ENCODE peak calls at places on chromosomes 4 and X, in seven cellular contexts. P is CD8-positive, alpha-beta memory T cell; Y is CD4-positive, CD25-positive, alpha-beta regulatory T cell; Q is aorta; B is endodermal cell; X is heart right ventricle; A is effector memory CD4-positive, alpha-beta T cell. D is an unnamed sample.

GRCh38 chrX:118370921-118371624 is 25.2 kb downstream of the WDR44 start:
- DNase-seq in P (no peak), Y (no peak), Q (no peak), B (no peak), X (no peak), A (no peak), D (no peak)

GRCh38 chrX:21487832-21488231 is 113.6 kb downstream of the CNKSR2 start:
- DNase-seq in P (no peak), Y (no peak), Q (no peak), B (no peak), X (no peak), A (no peak), D (no peak)

GRCh38 chr4:169397762-169398161 is 127.0 kb upstream of the SH3RF1 start:
- DNase-seq in P (no peak), Y (no peak), Q (no peak), B (no peak), X (no peak), A (no peak), D (no peak)

GRCh38 chrX:49999048-49999447 is 76.7 kb downstream of the CLCN5 start:
- DNase-seq in P (no peak), Y (no peak), Q (no peak), B (no peak), X (no peak), A (no peak), D (no peak)

GRCh38 chr4:185924458-185924857 is 112.5 kb upstream of the SORBS2 start:
- DNase-seq in P (no peak), Y (no peak), Q (no peak), B (no peak), X (no peak), A (no peak), D (no peak)

GRCh38 chr4:79034544-79034943 is 95.3 kb upstream of the PAQR3 start:
- DNase-seq in P (no peak), Y (no peak), Q (no peak), B (no peak), X (no peak), A (no peak), D (no peak)

GRCh38 chr4:174650711-174651355 is 128.5 kb upstream of the HPGD start:
- DNase-seq in P (no peak), Y (no peak), Q (no peak), B (no peak), X (no peak), A (no peak), D (no peak)

GRCh38 chrX:131792356-131792749 is 230.7 kb upstream of the STK26 start:
- DNase-seq in P (no peak), Y (no peak), Q (peak), B (no peak), X (peak), A (peak), D (peak)

GRCh38 chr4:88745581-88746163 is 48.0 kb upstream of the NAP1L5 start:
- DNase-seq in P (no peak), Y (no peak), Q (no peak), B (no peak), X (no peak), A (no peak), D (no peak)

GRCh38 chr4:79340568-79340967 is 14.7 kb upstream of the NAA11 start:
- DNase-seq in P (no peak), Y (no peak), Q (no peak), B (no peak), X (no peak), A (no peak), D (no peak)

GRCh38 chr4:145034727-145035211 is 63.2 kb downstream of the ANAPC10 start:
- DNase-seq in P (no peak), Y (no peak), Q (no peak), B (no peak), X (no peak), A (no peak), D (no peak)

GRCh38 chrX:17375631-17376380 is 806 bp downstream of the NHS start:
- DNase-seq in P (no peak), Y (no peak), Q (peak), B (peak), X (no peak), A (no peak), D (no peak)

DNA sequence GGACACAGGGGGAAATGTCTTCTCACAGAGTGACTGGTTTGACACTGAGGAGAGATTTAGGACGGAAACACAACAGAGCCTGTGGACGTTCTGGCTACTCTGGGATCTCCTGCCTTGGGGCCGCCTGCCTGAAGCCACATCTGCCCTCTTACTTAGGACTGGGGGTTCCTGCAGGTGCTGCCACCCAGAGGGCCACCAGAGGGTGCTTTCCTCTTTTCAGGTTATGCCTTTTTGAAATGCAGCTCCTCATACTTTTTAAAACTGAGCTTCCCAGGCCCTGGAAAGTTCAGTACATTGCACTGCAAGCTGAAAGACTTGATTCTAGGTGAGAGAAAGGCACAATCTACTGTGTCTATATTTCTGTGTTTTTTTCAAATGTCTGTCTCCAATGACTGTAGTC is 92.2 kb upstream of the PGRMC2 start:
- DNase-seq in P (no peak), Y (no peak), Q (no peak), B (peak), X (no peak), A (no peak), D (no peak)
- H3K4me3 ChIP-seq in P (no peak), Y (no peak), Q (no peak), B (no peak), X (no peak), A (no peak), D (no peak)

GRCh38 chr4:98517444-98518021 is 140.9 kb downstream of the TSPAN5 start:
- DNase-seq in P (no peak), Y (no peak), Q (no peak), B (no peak), X (no peak), A (no peak), D (no peak)
- H3K27ac ChIP-seq in P (no peak), Y (no peak), Q (no peak), B (no peak), X (no peak), A (no peak), D (no peak)

DNA sequence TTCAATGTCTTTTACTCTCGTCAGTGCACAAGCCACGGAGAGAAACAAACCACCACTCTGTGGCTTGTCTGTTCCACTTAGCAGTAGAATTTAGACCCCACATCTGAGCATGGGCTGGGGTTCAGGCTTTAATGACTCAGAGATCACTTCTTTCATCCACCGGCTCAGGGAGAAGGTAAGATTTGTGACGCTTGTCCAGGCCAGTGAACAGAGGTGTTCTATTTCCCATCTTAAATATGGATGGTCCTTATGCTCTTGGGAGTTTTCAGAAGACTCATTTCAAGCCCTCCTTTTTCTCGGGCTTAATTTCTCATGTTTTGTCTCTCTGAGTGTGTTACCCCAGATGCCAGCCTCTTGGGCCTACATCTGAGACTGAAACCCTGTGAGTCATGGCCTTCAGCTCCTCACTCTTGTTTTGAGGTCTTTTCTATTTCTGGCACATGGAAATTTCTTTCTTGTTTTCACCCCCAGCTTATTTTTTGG is 127.4 kb upstream of the SFRP2 start:
- DNase-seq in P (no peak), Y (no peak), Q (no peak), B (no peak), X (no peak), A (no peak), D (no peak)
- H3K4me3 ChIP-seq in P (no peak), Y (no peak), Q (no peak), B (no peak), X (no peak), A (no peak), D (no peak)

GRCh38 chr4:176882201-176882600 is 89.5 kb upstream of the VEGFC start:
- DNase-seq in P (no peak), Y (no peak), Q (no peak), B (no peak), X (no peak), A (no peak), D (no peak)
- H3K27ac ChIP-seq in P (no peak), Y (no peak), Q (no peak), B (no peak), X (no peak), A (no peak), D (no peak)

GRCh38 chr4:85833311-85833710 is 358.4 kb downstream of the ARHGAP24 start:
- DNase-seq in P (no peak), Y (no peak), Q (no peak), B (no peak), X (no peak), A (no peak), D (no peak)

GRCh38 chr4:85831647-85832046 is 356.7 kb downstream of the ARHGAP24 start:
- DNase-seq in P (no peak), Y (no peak), Q (no peak), B (no peak), X (no peak), A (no peak), D (no peak)

GRCh38 chr4:85828295-85828910 is 353.5 kb downstream of the ARHGAP24 start:
- DNase-seq in P (no peak), Y (no peak), Q (no peak), B (no peak), X (no peak), A (no peak), D (no peak)

GRCh38 chr4:85825937-85826678 is 351.2 kb downstream of the ARHGAP24 start:
- DNase-seq in P (no peak), Y (no peak), Q (no peak), B (peak), X (peak), A (no peak), D (no peak)

GRCh38 chr4:85829276-85830051 is 354.5 kb downstream of the ARHGAP24 start:
- DNase-seq in P (no peak), Y (no peak), Q (no peak), B (no peak), X (no peak), A (no peak), D (no peak)
- H3K4me3 ChIP-seq in P (no peak), Y (no peak), Q (no peak), B (no peak), X (no peak), A (no peak), D (no peak)